ENCODE peak calls at places on chromosomes 7 and 10, in seven cellular contexts. D is left ventricle myocardium inferior, G is esophagus squamous epithelium, Q is thyroid gland, F is prostate gland, T is GM23338, H is PC-3. Z is an unnamed sample. For H3K4me1, the result is how much of the 10 kb centered on the place peaks cover.

GRCh38 chr7:97022451-97023306 is 2.0 kb downstream of the DLX5 start:
- DNase-seq in Q (no peak), D (no peak), F (no peak), T (peak), H (no peak), G (no peak), Z (no peak)

GRCh38 chr7:139648941-139649425 is 125.5 kb downstream of the CLEC2L start:
- DNase-seq in D (peak), F (no peak), G (no peak), H (no peak), Q (no peak), T (no peak), Z (no peak)

GRCh38 chr7:159031135-159031701 is 113.4 kb downstream of the VIPR2 start:
- DNase-seq in Q (no peak), F (peak), D (peak), H (no peak), T (peak), G (no peak), Z (no peak)

GRCh38 chr10:77417806-77418205 is 219.8 kb downstream of the KCNMA1 start:
- DNase-seq in T (no peak), G (no peak), H (no peak), F (no peak), Q (no peak), D (no peak), Z (no peak)

GRCh38 chr10:30052062-30052461 is 7.3 kb downstream of the JCAD start:
- DNase-seq in D (no peak), H (peak), G (no peak), T (no peak), Q (no peak), F (no peak), Z (no peak)

GRCh38 chr10:43219848-43220247 is 47.0 kb downstream of the RASGEF1A start:
- DNase-seq in Q (no peak), H (no peak), D (no peak), T (no peak), G (no peak), F (no peak), Z (peak)

GRCh38 chr10:24716295-24716694 is 7.4 kb downstream of the ARHGAP21 start:
- DNase-seq in Q (peak), T (peak), G (no peak), D (no peak), H (no peak), F (no peak), Z (peak)

GRCh38 chr10:58757352-58758071 is 244.8 kb downstream of the BICC1 start:
- DNase-seq in F (no peak), G (no peak), D (no peak), T (no peak), H (no peak), Q (no peak), Z (no peak)

GRCh38 chr7:36232971-36233550 is 80.0 kb downstream of the EEPD1 start:
- DNase-seq in H (peak), T (no peak), G (no peak), D (no peak), F (no peak), Q (no peak), Z (no peak)

GRCh38 chr7:24760968-24761367 is 3.7 kb upstream of the GSDME start:
- DNase-seq in D (no peak), T (no peak), F (no peak), G (no peak), H (no peak), Q (no peak), Z (no peak)

GRCh38 chr10:94199565-94199964 is 163.2 kb downstream of the NOC3L start:
- DNase-seq in F (no peak), G (no peak), D (no peak), Q (no peak), T (no peak), H (peak), Z (no peak)

GRCh38 chr10:91689731-91690168 is 56.9 kb upstream of the PPP1R3C start:
- DNase-seq in T (peak), Q (no peak), F (no peak), H (peak), G (no peak), D (peak), Z (no peak)

GRCh38 chr10:129662386-129662785 is 195.3 kb downstream of the MGMT start:
- DNase-seq in T (peak), H (no peak), D (no peak), G (no peak), F (no peak), Q (no peak), Z (no peak)

GRCh38 chr7:1170741-1171501 is 10.9 kb upstream of the ZFAND2A start:
- DNase-seq in D (no peak), G (no peak), H (no peak), T (peak), Q (no peak), F (no peak), Z (no peak)

GRCh38 chr10:106175760-106176377 is 988.6 kb downstream of the SORCS1 start:
- DNase-seq in G (no peak), D (no peak), H (peak), F (no peak), Q (no peak), T (peak), Z (no peak)

GRCh38 chr7:55532150-55532917 is 40.0 kb downstream of the VOPP1 start:
- DNase-seq in D (no peak), G (no peak), F (no peak), T (no peak), Q (no peak), H (peak), Z (no peak)
- H3K4me1 ChIP-seq in D (half or more), G (half or more), F (under half), T (under half), Q (under half), H (under half), Z (under half)

GRCh38 chr7:146702898-146703297 is 586.3 kb downstream of the CNTNAP2 start:
- DNase-seq in Q (no peak), H (no peak), F (no peak), D (no peak), G (no peak), T (no peak), Z (no peak)

GRCh38 chr7:146701166-146701565 is 584.6 kb downstream of the CNTNAP2 start:
- DNase-seq in H (no peak), D (no peak), T (no peak), F (peak), G (no peak), Q (no peak), Z (no peak)

GRCh38 chr7:146700015-146700560 is 583.5 kb downstream of the CNTNAP2 start:
- DNase-seq in D (no peak), T (no peak), F (no peak), G (no peak), H (peak), Q (no peak), Z (no peak)

DNA sequence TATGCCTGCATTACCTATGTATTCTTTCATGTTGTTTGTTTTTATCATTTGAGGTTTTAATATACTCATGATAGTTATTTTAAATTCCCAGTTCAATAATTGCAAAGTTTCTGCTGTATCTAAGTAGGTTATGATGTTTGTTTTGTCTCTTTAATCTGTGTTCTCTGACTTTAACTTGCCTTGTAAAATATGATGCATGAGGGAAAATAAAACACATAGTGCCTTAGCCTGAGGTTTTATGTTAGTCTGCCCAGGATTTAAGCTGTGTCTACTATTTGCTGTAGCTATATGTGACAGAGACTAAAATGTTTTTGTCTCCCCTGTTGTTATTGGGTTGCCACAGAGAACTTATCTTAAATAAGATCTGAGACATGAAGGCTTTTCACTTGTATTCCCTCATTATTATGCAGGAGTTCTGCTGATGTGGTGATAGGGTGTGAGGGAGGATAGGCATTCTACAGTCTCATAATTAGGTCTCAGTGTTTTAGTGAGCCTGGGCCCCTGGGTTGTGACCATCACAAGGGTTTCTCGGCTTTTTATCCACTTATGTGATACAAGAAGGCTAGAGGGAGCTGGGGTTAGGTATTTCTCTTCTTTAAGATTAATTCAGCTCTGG is 582.5 kb downstream of the CNTNAP2 start:
- DNase-seq in Q (no peak), G (no peak), H (no peak), D (no peak), F (no peak), T (no peak), Z (no peak)
- TF ChIP-seq CTCF in Q (no peak), G (no peak), H (no peak), D (no peak), F (no peak), T (no peak), Z (no peak)

DNA sequence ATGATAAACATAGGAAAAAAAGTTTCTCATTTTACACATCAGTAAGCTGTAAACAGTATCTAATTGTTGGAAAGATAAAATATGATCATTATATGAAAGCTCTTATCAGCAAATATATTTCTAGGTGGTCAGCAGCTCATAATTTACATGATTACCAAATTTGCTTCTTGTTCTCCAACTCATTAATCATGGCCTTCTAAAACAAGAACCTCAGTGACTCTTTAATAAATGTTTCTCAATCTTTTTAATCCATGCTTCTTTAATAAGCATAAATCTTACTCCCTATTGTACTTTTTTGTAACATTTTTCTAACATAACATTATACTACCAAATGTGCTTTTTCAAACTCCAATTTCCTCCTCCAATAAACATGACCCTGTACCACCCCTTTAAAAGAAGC is 5.9 kb downstream of the ITGB1 start:
- DNase-seq in D (no peak), F (no peak), Q (no peak), G (no peak), T (no peak), H (no peak), Z (no peak)
- H3K4me1 ChIP-seq in D (half or more), F (under half), Q (under half), G (half or more), T (half or more), H (half or more), Z (under half)

GRCh38 chr7:37320140-37320839 is 128.4 kb downstream of the ELMO1 start:
- DNase-seq in H (no peak), D (no peak), Q (no peak), T (no peak), F (no peak), G (no peak), Z (no peak)

GRCh38 chr7:37320840-37321468 is 127.7 kb downstream of the ELMO1 start:
- DNase-seq in H (no peak), G (no peak), T (no peak), D (no peak), F (no peak), Q (no peak), Z (no peak)

GRCh38 chr7:37322831-37323230 is 125.8 kb downstream of the ELMO1 start:
- DNase-seq in F (no peak), H (no peak), G (no peak), T (no peak), D (no peak), Q (no peak), Z (no peak)

GRCh38 chr7:37315752-37316711 is 132.6 kb downstream of the ELMO1 start:
- DNase-seq in Q (no peak), F (no peak), G (no peak), D (no peak), H (no peak), T (no peak), Z (no peak)

GRCh38 chr7:37318541-37318940 is 130.1 kb downstream of the ELMO1 start:
- DNase-seq in T (no peak), D (no peak), Q (no peak), F (no peak), G (no peak), H (no peak), Z (no peak)
- TF ChIP-seq CTCF in T (no peak), D (no peak), Q (no peak), F (no peak), G (no peak), H (no peak), Z (no peak)

DNA sequence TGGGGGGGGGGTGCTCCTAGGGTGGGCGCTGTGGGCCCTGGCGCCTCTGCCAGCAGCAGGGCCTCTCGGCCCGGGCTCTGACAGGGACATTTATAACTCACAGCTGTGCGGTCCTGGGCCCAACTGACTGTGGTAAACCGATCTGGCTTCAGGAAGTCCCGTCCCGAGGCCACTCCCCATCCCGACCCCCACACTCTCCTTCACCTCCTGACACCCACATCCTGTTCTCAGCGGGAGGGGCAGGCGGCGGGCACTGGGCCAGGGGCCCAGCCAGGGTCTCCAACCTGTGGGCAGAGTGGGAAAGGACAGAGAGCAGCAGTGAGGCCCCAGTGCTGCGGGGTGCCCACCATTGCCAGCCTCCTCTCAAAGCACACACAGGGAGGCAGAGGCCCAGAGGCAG is 69.1 kb downstream of the ZMIZ1 start:
- DNase-seq in D (peak), G (no peak), F (no peak), H (no peak), T (no peak), Q (no peak), Z (peak)
- H3K4me1 ChIP-seq in D (half or more), G (half or more), F (under half), H (under half), T (under half), Q (half or more), Z (under half)

DNA sequence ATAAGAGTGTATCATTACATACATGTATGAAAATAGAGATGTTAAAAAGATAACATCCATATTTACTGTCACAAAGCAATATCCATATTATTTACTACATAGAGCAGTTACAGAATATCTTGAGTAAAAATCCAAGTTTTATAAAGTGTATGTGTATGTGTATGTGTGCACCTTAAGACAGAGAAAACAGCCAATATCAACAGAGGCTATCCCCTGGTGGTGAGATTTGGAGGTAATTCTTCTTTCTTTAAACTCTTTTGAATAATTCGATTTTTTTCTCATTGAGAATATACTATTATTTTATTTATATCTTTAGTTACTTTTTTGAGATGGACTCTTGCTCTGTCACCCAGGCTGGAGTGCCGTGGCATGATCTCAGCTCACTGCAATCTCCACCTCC is 18.4 kb downstream of the TRDMT1 start:
- DNase-seq in D (no peak), F (no peak), H (no peak), T (no peak), G (no peak), Q (no peak), Z (no peak)
- TF ChIP-seq CTCF in D (peak), F (no peak), H (peak), T (no peak), G (no peak), Q (no peak), Z (no peak)

Z was measured in mucosa of descending colon.